ENCODE peak calls at places on chromosomes 12 and 14, in nine cellular contexts. I is head of caudate nucleus; Q is HEK293T; Z is AG08396; X is 8988T; L is dermis blood vessel endothelial cell; B is GM03348; G is NCI-H1694; O is naive thymus-derived CD8-positive, alpha-beta T cell. C is an unnamed sample.

GRCh38 chr12:117901631-117902030 is 67.2 kb downstream of the KSR2 start:
- DNase-seq in Z (no peak), Q (no peak), I (no peak), O (no peak), X (no peak), G (no peak), L (no peak), B (no peak), C (no peak)

GRCh38 chr12:116397148-116397547 is 119.7 kb upstream of the MED13L start:
- DNase-seq in X (no peak), L (peak), Q (no peak), O (no peak), G (no peak), B (no peak), Z (no peak), I (no peak), C (peak)

GRCh38 chr14:50541159-50541567 is 8.8 kb upstream of the MAP4K5 start:
- DNase-seq in B (no peak), O (no peak), L (no peak), X (no peak), I (no peak), Q (no peak), G (no peak), Z (no peak), C (no peak)

GRCh38 chr12:49791700-49792099 is 36.5 kb downstream of the NCKAP5L start:
- DNase-seq in Q (no peak), Z (no peak), G (no peak), X (no peak), B (no peak), L (no peak), I (no peak), O (no peak), C (no peak)

GRCh38 chr14:33911046-33911445 is 39.8 kb downstream of the EGLN3 start:
- DNase-seq in L (no peak), I (no peak), Q (no peak), X (no peak), G (no peak), B (no peak), O (no peak), Z (no peak), C (no peak)

GRCh38 chr12:49161092-49161795 is 27.6 kb downstream of the TUBA1A start:
- DNase-seq in O (no peak), G (no peak), X (no peak), L (peak), Q (no peak), Z (no peak), I (no peak), B (no peak), C (no peak)

GRCh38 chr12:56034586-56035332 is 7.0 kb upstream of the RPS26 start:
- DNase-seq in L (no peak), B (no peak), O (peak), I (no peak), G (no peak), Q (no peak), X (no peak), Z (no peak), C (no peak)

GRCh38 chr12:75944097-75944904 is 87.3 kb downstream of the PHLDA1 start:
- DNase-seq in X (no peak), O (no peak), G (no peak), Z (peak), L (peak), I (no peak), B (peak), Q (no peak), C (no peak)

GRCh38 chr12:124509676-124510300 is 57.6 kb downstream of the NCOR2 start:
- DNase-seq in L (no peak), B (peak), G (no peak), I (peak), O (no peak), X (no peak), Z (no peak), Q (no peak), C (no peak)

GRCh38 chr12:132403636-132404434 is 74.4 kb upstream of the GALNT9 start:
- DNase-seq in I (no peak), X (no peak), Z (no peak), L (no peak), Q (no peak), B (no peak), O (no peak), G (no peak), C (no peak)

C was measured in MG63.